ENCODE peak calls at places on chromosomes 12 and 14, in ten cellular contexts. V, N, B, R, O, Q, C, E, I and Z are unnamed samples.

GRCh38 chr12:11834104-11834812 is 184.8 kb downstream of the ETV6 start:
- ATAC-seq in V (no peak), N (peak), B (peak), R (no peak), O (no peak), Q (peak), C (no peak), E (no peak), I (no peak), Z (no peak)

GRCh38 chr12:67137256-67137655 is 131.9 kb upstream of the CAND1 start:
- ATAC-seq in V (no peak), N (no peak), B (no peak), R (no peak), O (no peak), Q (no peak), C (no peak), E (no peak), I (no peak), Z (no peak)

GRCh38 chr12:32502693-32503510 is 103.5 kb downstream of the FGD4 start:
- ATAC-seq in V (peak), N (no peak), B (no peak), R (no peak), O (no peak), Q (peak), C (peak), E (no peak), I (peak), Z (peak)

GRCh38 chr14:77007975-77008421 is 20.5 kb downstream of the IRF2BPL start:
- ATAC-seq in V (peak), N (peak), B (no peak), R (no peak), O (no peak), Q (peak), C (peak), E (no peak), I (peak), Z (peak)

GRCh38 chr14:29222671-29223268 is 456.2 kb downstream of the FOXG1 start:
- ATAC-seq in V (no peak), N (peak), B (no peak), R (no peak), O (no peak), Q (peak), C (no peak), E (no peak), I (no peak), Z (peak)

GRCh38 chr14:69268763-69269162 is 8.8 kb downstream of the GALNT16 start:
- ATAC-seq in V (no peak), N (peak), B (no peak), R (no peak), O (no peak), Q (no peak), C (peak), E (no peak), I (no peak), Z (peak)

GRCh38 chr12:76921891-76922664 is 43.3 kb upstream of the CSRP2 start:
- ATAC-seq in V (peak), N (no peak), B (no peak), R (no peak), O (no peak), Q (no peak), C (peak), E (no peak), I (no peak), Z (no peak)

GRCh38 chr14:24219080-24219479 is 3.2 kb upstream of the MDP1 start:
- ATAC-seq in V (no peak), N (no peak), B (no peak), R (no peak), O (no peak), Q (no peak), C (no peak), E (no peak), I (no peak), Z (no peak)

GRCh38 chr14:67567654-67568053 is 32.4 kb downstream of the PIGH start:
- ATAC-seq in V (no peak), N (peak), B (no peak), R (no peak), O (no peak), Q (peak), C (no peak), E (no peak), I (no peak), Z (no peak)

GRCh38 chr14:56172571-56172971 is 54.4 kb downstream of the PELI2 start:
- ATAC-seq in V (no peak), N (no peak), B (peak), R (no peak), O (no peak), Q (peak), C (peak), E (no peak), I (no peak), Z (no peak)

GRCh38 chr14:51534623-51535022 is 117.1 kb upstream of the FRMD6 start:
- ATAC-seq in V (no peak), N (peak), B (no peak), R (no peak), O (no peak), Q (peak), C (no peak), E (no peak), I (peak), Z (no peak)

GRCh38 chr12:5567021-5567744 is 135.3 kb downstream of the NTF3 start:
- ATAC-seq in V (no peak), N (no peak), B (no peak), R (no peak), O (no peak), Q (no peak), C (peak), E (no peak), I (peak), Z (no peak)

GRCh38 chr14:68518910-68519686 is 273.8 kb downstream of the ZFP36L1 start:
- ATAC-seq in V (no peak), N (no peak), B (no peak), R (no peak), O (no peak), Q (peak), C (peak), E (no peak), I (no peak), Z (no peak)